ENCODE peak calls at places on chromosomes 5 and 9, in nine cellular contexts. N is colonic mucosa; K is PC-3; H is CD8-positive, alpha-beta T cell; D is HCT116; A is GM23338; S is IMR-90; C is tibial artery; X is stomach. U is an unnamed sample.

GRCh38 chr5:168151041-168151440 is 140.4 kb upstream of the WWC1 start:
- DNase-seq in K (no peak), N (no peak), A (no peak), C (no peak), H (no peak), S (no peak), X (no peak), D (no peak), U (no peak)

GRCh38 chr5:153625826-153626354 is 135.4 kb downstream of the GRIA1 start:
- DNase-seq in D (no peak), A (no peak), S (no peak), H (no peak), N (no peak), X (no peak), K (no peak), C (no peak), U (no peak)

GRCh38 chr9:118643118-118643517 is 726.1 kb downstream of the BRINP1 start:
- DNase-seq in A (peak; percentile 79), D (no peak), K (peak; percentile 1), N (no peak), S (no peak), C (peak; percentile 57), X (no peak), H (no peak), U (no peak)

GRCh38 chr5:59036274-59036961 is 453.5 kb downstream of the RAB3C start:
- DNase-seq in S (peak; percentile 99), C (peak; percentile 70), K (peak; percentile 86), X (no peak), H (peak; percentile 36), D (peak; percentile 28), N (peak; percentile 36), A (no peak), U (peak; percentile 80)

GRCh38 chr9:37784640-37785483 is at the start of gene EXOSC3:
- DNase-seq in C (peak; percentile 92), A (peak; percentile 97), N (peak; percentile 92), H (peak; percentile 89), X (peak; percentile 89), D (peak; percentile 88), S (peak; percentile 90), K (peak; percentile 87), U (peak; percentile 84)

GRCh38 chr5:36667826-36668225 is 61.4 kb downstream of the SLC1A3 start:
- DNase-seq in X (no peak), D (no peak), A (no peak), K (peak; percentile 73), H (no peak), C (no peak), N (no peak), S (no peak), U (no peak)

GRCh38 chr5:8340739-8341344 is 471.9 kb downstream of the MTRR start:
- DNase-seq in X (no peak), N (no peak), K (peak; percentile 75), C (no peak), A (peak; percentile 53), S (peak; percentile 23), H (no peak), D (no peak), U (no peak)

GRCh38 chr5:63101870-63102269 is 523.3 kb downstream of the LRRC70 start:
- DNase-seq in S (no peak), K (no peak), C (no peak), X (no peak), H (no peak), D (no peak), A (no peak), N (no peak), U (no peak)

GRCh38 chr5:139137703-139138102 is 60.5 kb downstream of the SIL1 start:
- DNase-seq in S (peak; percentile 26), D (peak; percentile 12), X (peak; percentile 47), K (peak; percentile 14), H (no peak), N (no peak), C (no peak), A (peak; percentile 64), U (peak; percentile 68)

GRCh38 chr5:174589011-174589410 is 135.4 kb upstream of the MSX2 start:
- DNase-seq in N (no peak), K (no peak), A (no peak), H (no peak), S (no peak), X (no peak), C (no peak), D (no peak), U (no peak)

GRCh38 chr5:123199527-123199926 is 110.5 kb downstream of the PRDM6 start:
- DNase-seq in N (no peak), K (no peak), S (no peak), A (no peak), H (no peak), C (no peak), D (no peak), X (no peak), U (no peak)

GRCh38 chr5:33558489-33558888 is 117.7 kb downstream of the TARS1 start:
- DNase-seq in A (no peak), K (no peak), D (no peak), S (no peak), H (no peak), X (no peak), C (no peak), N (no peak), U (no peak)

GRCh38 chr9:14175778-14176177 is 138.2 kb downstream of the NFIB start:
- DNase-seq in C (no peak), K (no peak), D (no peak), A (no peak), H (no peak), S (no peak), N (no peak), X (no peak), U (no peak)

GRCh38 chr9:99259231-99259918 is 37.3 kb downstream of the SEC61B start:
- DNase-seq in H (peak; percentile 34), X (peak; percentile 73), D (no peak), N (peak; percentile 38), C (peak; percentile 91), A (peak; percentile 34), S (no peak), K (no peak), U (peak; percentile 99)

GRCh38 chr5:29930316-29930715 is 1263.2 kb upstream of the CDH6 start:
- DNase-seq in K (peak; percentile 38), A (peak; percentile 10), D (no peak), H (no peak), X (no peak), S (no peak), C (no peak), N (no peak), U (no peak)

GRCh38 chr9:134390537-134390936 is 64.3 kb downstream of the RXRA start:
- DNase-seq in S (no peak), X (no peak), K (no peak), D (no peak), N (no peak), H (peak; percentile 70), A (no peak), C (no peak), U (no peak)

GRCh38 chr9:91044354-91044753 is 242.7 kb downstream of the SYK start:
- DNase-seq in X (no peak), D (no peak), N (no peak), A (no peak), C (no peak), H (no peak), S (no peak), K (no peak), U (no peak)
- TF ChIP-seq CTCF in X (no peak), D (no peak), N (no peak), A (no peak), C (no peak), H (no peak), S (no peak), K (no peak), U (no peak)

GRCh38 chr9:121774715-121775613 is 123.5 kb downstream of the DAB2IP start:
- DNase-seq in H (no peak), K (no peak), N (no peak), C (peak; percentile 58), X (no peak), A (no peak), S (no peak), D (no peak), U (no peak)

GRCh38 chr9:121773954-121774714 is 122.7 kb downstream of the DAB2IP start:
- DNase-seq in H (no peak), K (no peak), X (no peak), D (no peak), N (no peak), S (no peak), A (no peak), C (peak; percentile 56), U (no peak)

GRCh38 chr9:121771851-121772599 is 120.6 kb downstream of the DAB2IP start:
- DNase-seq in D (no peak), H (no peak), C (peak; percentile 76), S (no peak), K (no peak), A (no peak), N (no peak), X (no peak), U (no peak)

GRCh38 chr9:121772600-121773285 is 121.3 kb downstream of the DAB2IP start:
- DNase-seq in A (no peak), X (peak; percentile 88), H (no peak), N (no peak), K (no peak), S (no peak), C (peak; percentile 92), D (no peak), U (peak; percentile 91)

GRCh38 chr9:121773286-121773953 is 122.0 kb downstream of the DAB2IP start:
- DNase-seq in C (peak; percentile 61), D (no peak), S (no peak), K (no peak), N (no peak), X (no peak), H (no peak), A (no peak), U (peak; percentile 33)
- H3K4me1 ChIP-seq in C (peaks cover 62% of the 10 kb centered on the region), D (no peaks in the 10 kb centered on the region), S (peaks cover 17% of the 10 kb centered on the region), K (no peaks in the 10 kb centered on the region), N (no peaks in the 10 kb centered on the region), X (peaks cover 16% of the 10 kb centered on the region), H (no peaks in the 10 kb centered on the region), A (no peaks in the 10 kb centered on the region), U (peaks cover 50% of the 10 kb centered on the region)

GRCh38 chr9:126616521-126616976 is 2.8 kb downstream of the LMX1B start:
- DNase-seq in N (no peak), C (no peak), K (no peak), D (no peak), S (no peak), A (peak; percentile 46), X (no peak), H (no peak), U (no peak)
- H3K27me3 ChIP-seq in N (peaks cover 90% of the 10 kb centered on the region), C (peaks cover 94% of the 10 kb centered on the region), K (peaks cover 16% of the 10 kb centered on the region), D (no peaks in the 10 kb centered on the region), S (peaks cover 95% of the 10 kb centered on the region), A (peaks cover 94% of the 10 kb centered on the region), X (peaks cover 99% of the 10 kb centered on the region), H (peaks cover 22% of the 10 kb centered on the region), U (peaks cover 63% of the 10 kb centered on the region)

GRCh38 chr5:165808358-165808757 is 2302.9 kb downstream of the MAT2B start:
- DNase-seq in D (no peak), A (no peak), X (no peak), H (no peak), C (no peak), S (no peak), N (no peak), K (peak; percentile 19), U (no peak)

GRCh38 chr5:165809914-165810313 is 2304.5 kb downstream of the MAT2B start:
- DNase-seq in K (no peak), X (no peak), A (no peak), C (no peak), D (no peak), S (no peak), H (no peak), N (no peak), U (no peak)

DNA sequence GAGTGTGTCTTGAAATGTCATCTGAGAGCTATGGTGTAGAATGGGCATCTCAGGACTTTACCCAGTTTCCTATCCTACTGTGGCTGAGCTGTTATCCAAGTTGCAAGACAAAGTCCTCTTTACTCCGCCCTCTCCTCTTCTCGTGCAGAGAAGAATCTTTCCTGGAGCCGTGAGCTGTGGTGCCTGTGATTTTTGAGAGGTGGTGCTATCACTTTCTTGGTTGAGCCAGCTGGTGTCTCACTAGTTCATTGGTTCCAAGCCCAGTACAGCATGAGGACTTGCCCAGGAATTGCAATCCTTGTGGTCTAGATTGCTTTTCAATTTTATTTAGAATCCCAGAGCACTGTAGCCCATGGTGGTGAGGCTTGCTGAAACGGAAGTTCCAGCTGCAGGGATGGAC is 2300.3 kb downstream of the MAT2B start:
- DNase-seq in A (peak; percentile 64), X (no peak), D (no peak), N (no peak), C (no peak), H (no peak), K (no peak), S (no peak), U (no peak)
- TF ChIP-seq CTCF in A (peak; percentile 70), X (no peak), D (no peak), N (no peak), C (no peak), H (no peak), K (no peak), S (no peak), U (no peak)

U was measured in gastrocnemius medialis.